ENCODE peak calls at places on chromosome 15, in nine cellular contexts. P is body of pancreas, X is HepG2, M is uterus, U is H1, R is lower leg skin, V is right lobe of liver, I is tibial nerve, G is ovary. A is an unnamed sample.
A peak's percentile ranks its signal among the peaks of the same experiment; 100 is the strongest.

GRCh38 chr15:48584090-48584831 is 61.2 kb downstream of the FBN1 start:
- DNase-seq in P (no peak), X (no peak), M (no peak), U (no peak), R (no peak), V (no peak), I (no peak), G (no peak), A (no peak)

GRCh38 chr15:90691369-90691768 is 25.8 kb upstream of the BLM start:
- DNase-seq in P (no peak), X (no peak), M (no peak), U (no peak), R (no peak), V (no peak), I (no peak), G (no peak), A (no peak)

GRCh38 chr15:101068961-101069734 is 150.0 kb downstream of the LRRK1 start:
- DNase-seq in P (no peak), X (peak; percentile 87), M (no peak), U (peak; percentile 85), R (no peak), V (peak; percentile 39), I (no peak), G (peak; percentile 20), A (peak; percentile 38)

GRCh38 chr15:27743078-27743477 is 356.0 kb downstream of the OCA2 start:
- DNase-seq in P (no peak), X (no peak), M (no peak), U (peak; percentile 37), R (no peak), V (no peak), I (no peak), G (no peak), A (peak; percentile 62)

GRCh38 chr15:68200016-68200861 is 4.9 kb downstream of the CALML4 start:
- DNase-seq in P (no peak), X (no peak), M (no peak), U (no peak), R (no peak), V (no peak), I (no peak), G (peak; percentile 30), A (peak; percentile 52)

GRCh38 chr15:36363335-36363734 is 216.1 kb upstream of the CDIN1 start:
- DNase-seq in P (no peak), X (no peak), M (no peak), U (no peak), R (no peak), V (no peak), I (no peak), G (no peak), A (no peak)

GRCh38 chr15:25700916-25701315 is 162.2 kb downstream of the ATP10A start:
- DNase-seq in P (peak; percentile 1), X (no peak), M (no peak), U (no peak), R (no peak), V (no peak), I (no peak), G (no peak), A (no peak)

GRCh38 chr15:47711654-47712053 is 5.7 kb upstream of the SEMA6D start:
- DNase-seq in P (no peak), X (peak; percentile 1), M (no peak), U (no peak), R (no peak), V (no peak), I (no peak), G (no peak), A (no peak)

GRCh38 chr15:31485911-31486461 is 159.4 kb downstream of the KLF13 start:
- DNase-seq in P (no peak), X (no peak), M (no peak), U (no peak), R (peak; percentile 16), V (no peak), I (no peak), G (no peak), A (peak; percentile 15)

GRCh38 chr15:63323798-63324651 is 46.6 kb downstream of the APH1B start:
- DNase-seq in P (no peak), X (peak; percentile 3), M (no peak), U (no peak), R (no peak), V (no peak), I (no peak), G (no peak), A (no peak)

GRCh38 chr15:98754283-98755022 is 106.1 kb downstream of the IGF1R start:
- DNase-seq in P (no peak), X (no peak), M (no peak), U (peak; percentile 45), R (no peak), V (no peak), I (no peak), G (no peak), A (peak; percentile 43)

GRCh38 chr15:90451215-90451850 is 63.3 kb downstream of the IQGAP1 start:
- DNase-seq in P (no peak), X (no peak), M (no peak), U (no peak), R (no peak), V (no peak), I (no peak), G (no peak), A (no peak)

GRCh38 chr15:50117628-50118027 is 1.4 kb downstream of the ATP8B4 start:
- DNase-seq in P (no peak), X (no peak), M (no peak), U (no peak), R (no peak), V (no peak), I (no peak), G (no peak), A (no peak)

GRCh38 chr15:34927726-34928125 is 41.8 kb downstream of the AQR start:
- DNase-seq in P (no peak), X (no peak), M (no peak), U (no peak), R (no peak), V (no peak), I (no peak), G (no peak), A (no peak)

GRCh38 chr15:82966671-82967071 is 14.2 kb upstream of the HOMER2 start:
- DNase-seq in P (no peak), X (no peak), M (no peak), U (no peak), R (no peak), V (no peak), I (no peak), G (no peak), A (no peak)

GRCh38 chr15:83372434-83372873 is 74.7 kb upstream of the SH3GL3 start:
- DNase-seq in P (no peak), X (no peak), M (no peak), U (no peak), R (no peak), V (no peak), I (no peak), G (no peak), A (peak; percentile 40)

DNA sequence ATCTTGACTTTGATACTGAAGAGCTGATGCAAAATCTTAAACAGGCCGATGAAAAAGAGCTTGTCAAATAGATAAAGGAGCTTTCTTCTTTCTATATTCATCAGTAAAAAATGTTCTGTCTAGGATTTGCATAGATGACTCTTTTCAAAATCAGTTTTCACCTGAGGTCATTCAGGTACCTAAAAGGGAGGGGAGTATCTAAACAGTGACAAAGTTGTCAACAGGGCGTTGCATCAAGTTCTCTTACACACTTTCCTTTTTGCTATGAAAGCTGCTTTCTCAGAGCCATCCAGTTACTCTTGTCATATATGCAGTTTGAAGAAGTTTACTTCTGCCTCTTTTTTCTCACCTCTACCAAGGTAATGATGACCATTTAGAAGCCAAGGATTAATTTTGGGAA is 60.0 kb downstream of the AKAP13 start:
- DNase-seq in P (no peak), X (no peak), M (no peak), U (no peak), R (no peak), V (no peak), I (no peak), G (no peak), A (no peak)
- TF ChIP-seq POLR2A in P (no peak), X (no peak), M (no peak), U (no peak), R (no peak), V (no peak), I (no peak), G (no peak), A (no peak)

DNA sequence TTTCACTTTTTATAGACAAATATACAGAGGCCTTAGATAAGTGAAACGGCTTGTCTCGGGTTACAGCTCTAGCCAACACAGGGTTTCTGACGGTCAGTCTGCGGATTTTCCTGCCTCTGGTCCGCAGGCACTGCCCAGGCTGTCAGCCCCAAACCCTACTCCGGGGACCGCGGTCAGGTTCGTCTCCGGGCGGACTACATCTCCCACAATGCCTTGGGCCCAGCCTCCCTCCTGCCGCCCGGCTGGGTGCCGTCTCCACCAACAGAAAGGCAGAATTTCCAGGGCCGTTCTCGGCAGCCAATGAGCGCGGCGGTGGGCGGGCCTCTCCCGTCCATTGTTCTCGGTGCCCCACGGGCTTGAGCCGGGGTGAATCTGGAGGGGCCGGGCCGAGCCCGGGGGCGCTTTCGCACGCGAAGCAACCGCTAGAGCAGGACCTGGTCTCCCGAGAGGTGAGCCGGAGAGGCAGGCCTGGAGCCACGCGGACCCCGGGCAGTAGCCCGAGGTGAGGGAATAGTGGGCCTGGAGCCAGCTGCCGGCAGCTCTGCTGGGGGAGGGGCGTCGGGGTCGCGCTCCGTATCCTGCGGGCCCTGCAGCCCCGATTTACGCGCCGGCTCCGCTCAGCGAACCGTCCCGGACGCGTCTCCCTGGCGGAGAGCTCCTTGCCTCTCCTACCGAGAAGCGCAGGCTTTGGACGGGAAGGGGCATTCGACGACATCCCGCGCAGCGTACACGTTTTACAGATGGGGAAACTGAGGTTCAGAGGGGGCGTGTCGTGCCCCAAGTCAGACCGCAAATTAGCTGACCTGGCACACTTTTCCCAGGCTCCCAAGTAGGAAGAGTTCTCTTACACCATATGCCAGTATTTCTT is at the start of gene ZSCAN2:
- DNase-seq in P (peak; percentile 95), X (peak; percentile 91), M (peak; percentile 94), U (peak; percentile 98), R (peak; percentile 95), V (peak; percentile 97), I (peak; percentile 91), G (peak; percentile 92), A (peak; percentile 98)
- TF ChIP-seq POLR2A in P (peak; percentile 65), X (peak; percentile 79), M (no peak), U (peak; percentile 70), R (no peak), V (peak; percentile 58), I (no peak), G (peak; percentile 26), A (no peak)

GRCh38 chr15:29432191-29433049 is 162.8 kb upstream of the NSMCE3 start:
- DNase-seq in P (no peak), X (no peak), M (no peak), U (no peak), R (no peak), V (no peak), I (no peak), G (no peak), A (no peak)
- TF ChIP-seq POLR2A in P (no peak), X (no peak), M (no peak), U (no peak), R (no peak), V (no peak), I (no peak), G (no peak), A (no peak)

GRCh38 chr15:45581919-45582318 is 5.3 kb upstream of the BLOC1S6 start:
- DNase-seq in P (no peak), X (no peak), M (no peak), U (no peak), R (no peak), V (no peak), I (no peak), G (no peak), A (no peak)
- TF ChIP-seq POLR2A in P (no peak), X (no peak), M (no peak), U (no peak), R (no peak), V (no peak), I (no peak), G (no peak), A (no peak)

A was measured in testis.